ENCODE peak calls at places on chromosomes 7 and 10, in four cellular contexts. D, O, P and L are unnamed samples.

GRCh38 chr7:33932832-33933468 is 27.6 kb downstream of the BMPER start:
- DNase-seq in D (peak; percentile 74), O (peak; percentile 89), P (peak; percentile 97), L (peak; percentile 82)

GRCh38 chr10:62492012-62492869 is 118.1 kb downstream of the ZNF365 start:
- DNase-seq in D (no peak), O (peak; percentile 40), P (no peak), L (peak; percentile 27)

GRCh38 chr10:27819781-27820531 is 74.3 kb upstream of the MKX start:
- DNase-seq in D (no peak), O (peak; percentile 77), P (peak; percentile 52), L (peak; percentile 8)

GRCh38 chr7:41346878-41347277 is 356.0 kb downstream of the INHBA start:
- DNase-seq in D (no peak), O (no peak), P (no peak), L (no peak)

GRCh38 chr10:119341236-119342016 is 134.1 kb downstream of the GRK5 start:
- DNase-seq in D (no peak), O (peak; percentile 78), P (no peak), L (peak; percentile 60)

GRCh38 chr10:33487014-33487776 is 152.7 kb upstream of the NRP1 start:
- DNase-seq in D (no peak), O (peak; percentile 45), P (peak; percentile 14), L (no peak)

GRCh38 chr7:106774768-106775551 is 90.1 kb upstream of the PIK3CG start:
- DNase-seq in D (no peak), O (peak; percentile 80), P (no peak), L (no peak)

GRCh38 chr7:138009350-138009653 is 7.4 kb upstream of the CREB3L2 start:
- DNase-seq in D (no peak), O (no peak), P (no peak), L (no peak)

GRCh38 chr7:151895695-151896485 is 19.0 kb upstream of the PRKAG2 start:
- DNase-seq in D (no peak), O (no peak), P (peak; percentile 57), L (peak; percentile 74)

GRCh38 chr7:148927141-148927540 is 43.0 kb upstream of the EZH2 start:
- DNase-seq in D (no peak), O (no peak), P (no peak), L (no peak)

GRCh38 chr10:98267069-98267893 is 713 bp downstream of the LOXL4 start:
- DNase-seq in D (peak; percentile 42), O (no peak), P (no peak), L (no peak)

GRCh38 chr7:54932818-54933543 is 85.8 kb upstream of the EGFR start:
- DNase-seq in D (no peak), O (peak; percentile 85), P (peak; percentile 89), L (peak; percentile 94)

GRCh38 chr7:140898794-140899548 is 25.8 kb downstream of the BRAF start:
- DNase-seq in D (no peak), O (peak; percentile 40), P (no peak), L (no peak)

GRCh38 chr7:36084485-36085091 is 68.5 kb upstream of the EEPD1 start:
- DNase-seq in D (no peak), O (peak; percentile 40), P (peak; percentile 60), L (peak; percentile 13)

GRCh38 chr10:79602953-79603352 is 7.8 kb upstream of the SFTPA1 start:
- DNase-seq in D (no peak), O (no peak), P (no peak), L (no peak)